ENCODE peak calls at places on chromosomes 7 and 10, in ten cellular contexts. One of them, this sample, is unnamed.

GRCh38 chr10:30434273-30435067 is 486 bp downstream of the MAP3K8 start:
- DNase-seq in Panc1: no peak
- DNase-seq in prostate gland: peak; percentile 75
- DNase-seq in cardiac muscle cell: peak; percentile 94
- DNase-seq in ovary: peak; percentile 83
- DNase-seq in psoas muscle: peak; percentile 91
- DNase-seq in A673: peak; percentile 86
- DNase-seq in breast epithelium: peak; percentile 85
- DNase-seq in upper lobe of right lung: peak; percentile 96
- DNase-seq in PC-9: peak; percentile 72
- DNase-seq in this sample: peak; percentile 55

GRCh38 chr10:23557777-23558176 is 118.9 kb downstream of the OTUD1 start:
- DNase-seq in psoas muscle: no peak
- DNase-seq in prostate gland: no peak
- DNase-seq in PC-9: no peak
- DNase-seq in upper lobe of right lung: no peak
- DNase-seq in cardiac muscle cell: no peak
- DNase-seq in breast epithelium: no peak
- DNase-seq in A673: no peak
- DNase-seq in Panc1: no peak
- DNase-seq in ovary: no peak
- DNase-seq in this sample: no peak

GRCh38 chr10:3402334-3402733 is 229.8 kb upstream of the PITRM1 start:
- DNase-seq in psoas muscle: no peak
- DNase-seq in Panc1: no peak
- DNase-seq in cardiac muscle cell: no peak
- DNase-seq in prostate gland: no peak
- DNase-seq in PC-9: no peak
- DNase-seq in breast epithelium: no peak
- DNase-seq in ovary: no peak
- DNase-seq in upper lobe of right lung: no peak
- DNase-seq in A673: peak; percentile 62
- DNase-seq in this sample: no peak

GRCh38 chr7:3482147-3482921 is 181.3 kb downstream of the SDK1 start:
- DNase-seq in Panc1: peak; percentile 70
- DNase-seq in breast epithelium: no peak
- DNase-seq in PC-9: no peak
- DNase-seq in psoas muscle: no peak
- DNase-seq in cardiac muscle cell: peak; percentile 58
- DNase-seq in A673: peak; percentile 71
- DNase-seq in ovary: no peak
- DNase-seq in upper lobe of right lung: no peak
- DNase-seq in prostate gland: no peak
- DNase-seq in this sample: no peak

GRCh38 chr7:117385340-117386124 is 41.8 kb downstream of the ASZ1 start:
- DNase-seq in prostate gland: no peak
- DNase-seq in psoas muscle: no peak
- DNase-seq in upper lobe of right lung: no peak
- DNase-seq in breast epithelium: no peak
- DNase-seq in cardiac muscle cell: peak; percentile 41
- DNase-seq in Panc1: peak; percentile 24
- DNase-seq in PC-9: no peak
- DNase-seq in A673: peak; percentile 52
- DNase-seq in ovary: no peak
- DNase-seq in this sample: no peak

GRCh38 chr7:86833360-86833759 is 189.7 kb downstream of the GRM3 start:
- DNase-seq in upper lobe of right lung: no peak
- DNase-seq in ovary: no peak
- DNase-seq in A673: no peak
- DNase-seq in breast epithelium: no peak
- DNase-seq in cardiac muscle cell: no peak
- DNase-seq in Panc1: no peak
- DNase-seq in psoas muscle: no peak
- DNase-seq in prostate gland: no peak
- DNase-seq in PC-9: no peak
- DNase-seq in this sample: no peak

GRCh38 chr10:84845628-84846261 is 517.4 kb downstream of the CCSER2 start:
- DNase-seq in ovary: no peak
- DNase-seq in prostate gland: no peak
- DNase-seq in breast epithelium: no peak
- DNase-seq in cardiac muscle cell: no peak
- DNase-seq in A673: peak; percentile 39
- DNase-seq in psoas muscle: no peak
- DNase-seq in upper lobe of right lung: no peak
- DNase-seq in PC-9: no peak
- DNase-seq in Panc1: no peak
- DNase-seq in this sample: no peak

GRCh38 chr7:36810032-36810431 is 85.7 kb upstream of the AOAH start:
- DNase-seq in breast epithelium: no peak
- DNase-seq in A673: no peak
- DNase-seq in prostate gland: no peak
- DNase-seq in PC-9: no peak
- DNase-seq in cardiac muscle cell: no peak
- DNase-seq in Panc1: no peak
- DNase-seq in psoas muscle: no peak
- DNase-seq in ovary: no peak
- DNase-seq in upper lobe of right lung: no peak
- DNase-seq in this sample: no peak

GRCh38 chr7:124765401-124766352 is at the start of gene GPR37:
- DNase-seq in A673: peak; percentile 72
- DNase-seq in PC-9: peak; percentile 63
- DNase-seq in prostate gland: peak; percentile 59
- DNase-seq in upper lobe of right lung: peak; percentile 83
- DNase-seq in cardiac muscle cell: peak; percentile 37
- DNase-seq in psoas muscle: peak; percentile 44
- DNase-seq in Panc1: no peak
- DNase-seq in breast epithelium: peak; percentile 73
- DNase-seq in ovary: no peak
- DNase-seq in this sample: no peak

GRCh38 chr10:108801775-108802516 is 1121.4 kb downstream of the XPNPEP1 start:
- DNase-seq in ovary: no peak
- DNase-seq in psoas muscle: no peak
- DNase-seq in upper lobe of right lung: no peak
- DNase-seq in A673: no peak
- DNase-seq in breast epithelium: no peak
- DNase-seq in cardiac muscle cell: no peak
- DNase-seq in prostate gland: no peak
- DNase-seq in Panc1: no peak
- DNase-seq in PC-9: no peak
- DNase-seq in this sample: no peak

GRCh38 chr10:12727832-12728215 is 273.7 kb downstream of the CCDC3 start:
- DNase-seq in psoas muscle: peak; percentile 60
- DNase-seq in Panc1: no peak
- DNase-seq in A673: no peak
- DNase-seq in ovary: no peak
- DNase-seq in cardiac muscle cell: peak; percentile 65
- DNase-seq in upper lobe of right lung: no peak
- DNase-seq in prostate gland: no peak
- DNase-seq in PC-9: no peak
- DNase-seq in breast epithelium: no peak
- DNase-seq in this sample: no peak

GRCh38 chr7:120996333-120996982 is 7.9 kb downstream of the CPED1 start:
- DNase-seq in PC-9: peak; percentile 61
- DNase-seq in psoas muscle: peak; percentile 27
- DNase-seq in Panc1: no peak
- DNase-seq in ovary: peak; percentile 76
- DNase-seq in breast epithelium: no peak
- DNase-seq in upper lobe of right lung: no peak
- DNase-seq in prostate gland: peak; percentile 74
- DNase-seq in A673: peak; percentile 88
- DNase-seq in cardiac muscle cell: peak; percentile 94
- DNase-seq in this sample: peak; percentile 34

GRCh38 chr10:778626-779330 is 89.3 kb upstream of the DIP2C start:
- DNase-seq in A673: no peak
- DNase-seq in upper lobe of right lung: no peak
- DNase-seq in ovary: no peak
- DNase-seq in PC-9: no peak
- DNase-seq in prostate gland: no peak
- DNase-seq in cardiac muscle cell: no peak
- DNase-seq in psoas muscle: no peak
- DNase-seq in Panc1: no peak
- DNase-seq in breast epithelium: no peak
- DNase-seq in this sample: no peak

GRCh38 chr10:13938940-13939339 is 352.2 kb downstream of the PRPF18 start:
- DNase-seq in cardiac muscle cell: no peak
- DNase-seq in upper lobe of right lung: no peak
- DNase-seq in Panc1: no peak
- DNase-seq in psoas muscle: no peak
- DNase-seq in breast epithelium: no peak
- DNase-seq in ovary: no peak
- DNase-seq in prostate gland: no peak
- DNase-seq in A673: no peak
- DNase-seq in PC-9: no peak
- DNase-seq in this sample: no peak

GRCh38 chr7:78510580-78511188 is 712.1 kb downstream of the PHTF2 start:
- DNase-seq in prostate gland: peak; percentile 27
- DNase-seq in ovary: no peak
- DNase-seq in psoas muscle: no peak
- DNase-seq in cardiac muscle cell: peak; percentile 62
- DNase-seq in breast epithelium: no peak
- DNase-seq in PC-9: no peak
- DNase-seq in Panc1: peak; percentile 28
- DNase-seq in upper lobe of right lung: no peak
- DNase-seq in A673: peak; percentile 65
- DNase-seq in this sample: no peak

GRCh38 chr10:61376908-61377368 is 76.2 kb downstream of the TMEM26 start:
- DNase-seq in A673: no peak
- DNase-seq in breast epithelium: no peak
- DNase-seq in PC-9: no peak
- DNase-seq in psoas muscle: no peak
- DNase-seq in ovary: no peak
- DNase-seq in cardiac muscle cell: no peak
- DNase-seq in prostate gland: no peak
- DNase-seq in upper lobe of right lung: peak; percentile 53
- DNase-seq in Panc1: no peak
- DNase-seq in this sample: no peak

GRCh38 chr7:22578048-22578770 is 78.2 kb upstream of the STEAP1B start:
- DNase-seq in upper lobe of right lung: no peak
- DNase-seq in ovary: no peak
- DNase-seq in breast epithelium: no peak
- DNase-seq in A673: no peak
- DNase-seq in prostate gland: no peak
- DNase-seq in cardiac muscle cell: peak; percentile 84
- DNase-seq in PC-9: peak; percentile 91
- DNase-seq in psoas muscle: no peak
- DNase-seq in Panc1: no peak
- DNase-seq in this sample: no peak

GRCh38 chr7:91286432-91286831 is 22.2 kb downstream of the FZD1 start:
- DNase-seq in Panc1: no peak
- DNase-seq in prostate gland: no peak
- DNase-seq in upper lobe of right lung: no peak
- DNase-seq in psoas muscle: no peak
- DNase-seq in ovary: no peak
- DNase-seq in A673: peak; percentile 49
- DNase-seq in breast epithelium: no peak
- DNase-seq in PC-9: no peak
- DNase-seq in cardiac muscle cell: no peak
- DNase-seq in this sample: no peak

GRCh38 chr10:7483848-7484247 is 73.0 kb upstream of the SFMBT2 start:
- DNase-seq in psoas muscle: no peak
- DNase-seq in breast epithelium: no peak
- DNase-seq in upper lobe of right lung: no peak
- DNase-seq in cardiac muscle cell: no peak
- DNase-seq in ovary: no peak
- DNase-seq in Panc1: no peak
- DNase-seq in A673: no peak
- DNase-seq in prostate gland: no peak
- DNase-seq in PC-9: no peak
- DNase-seq in this sample: no peak
- H3K4me1 ChIP-seq in psoas muscle: peaks cover 10% of the 10 kb centered on the region
- H3K4me1 ChIP-seq in breast epithelium: no peaks in the 10 kb centered on the region
- H3K4me1 ChIP-seq in upper lobe of right lung: peaks cover 16% of the 10 kb centered on the region
- H3K4me1 ChIP-seq in cardiac muscle cell: peaks cover 15% of the 10 kb centered on the region
- H3K4me1 ChIP-seq in ovary: peaks cover 6% of the 10 kb centered on the region
- H3K4me1 ChIP-seq in Panc1: no peaks in the 10 kb centered on the region
- H3K4me1 ChIP-seq in A673: no peaks in the 10 kb centered on the region
- H3K4me1 ChIP-seq in prostate gland: no peaks in the 10 kb centered on the region
- H3K4me1 ChIP-seq in PC-9: no peaks in the 10 kb centered on the region
- H3K4me1 ChIP-seq in this sample: peaks cover 39% of the 10 kb centered on the region

GRCh38 chr10:72334196-72334831 is 20.4 kb downstream of the DNAJB12 start:
- DNase-seq in Panc1: no peak
- DNase-seq in psoas muscle: no peak
- DNase-seq in prostate gland: no peak
- DNase-seq in breast epithelium: no peak
- DNase-seq in upper lobe of right lung: no peak
- DNase-seq in PC-9: no peak
- DNase-seq in ovary: peak; percentile 78
- DNase-seq in cardiac muscle cell: peak; percentile 90
- DNase-seq in A673: peak; percentile 57
- DNase-seq in this sample: no peak
- H3K4me1 ChIP-seq in Panc1: peaks cover 50% of the 10 kb centered on the region
- H3K4me1 ChIP-seq in psoas muscle: peaks cover 60% of the 10 kb centered on the region
- H3K4me1 ChIP-seq in prostate gland: peaks cover 40% of the 10 kb centered on the region
- H3K4me1 ChIP-seq in breast epithelium: peaks cover 46% of the 10 kb centered on the region
- H3K4me1 ChIP-seq in upper lobe of right lung: peaks cover 71% of the 10 kb centered on the region
- H3K4me1 ChIP-seq in PC-9: peaks cover 44% of the 10 kb centered on the region
- H3K4me1 ChIP-seq in ovary: peaks cover 50% of the 10 kb centered on the region
- H3K4me1 ChIP-seq in cardiac muscle cell: peaks cover 38% of the 10 kb centered on the region
- H3K4me1 ChIP-seq in A673: peaks cover 32% of the 10 kb centered on the region
- H3K4me1 ChIP-seq in this sample: peaks cover 76% of the 10 kb centered on the region

GRCh38 chr10:95500649-95501048 is 60.5 kb downstream of the SORBS1 start:
- DNase-seq in cardiac muscle cell: no peak
- DNase-seq in psoas muscle: no peak
- DNase-seq in PC-9: no peak
- DNase-seq in breast epithelium: no peak
- DNase-seq in Panc1: no peak
- DNase-seq in prostate gland: no peak
- DNase-seq in upper lobe of right lung: no peak
- DNase-seq in ovary: no peak
- DNase-seq in A673: no peak
- DNase-seq in this sample: no peak
- H3K4me1 ChIP-seq in cardiac muscle cell: peaks cover 33% of the 10 kb centered on the region
- H3K4me1 ChIP-seq in psoas muscle: peaks cover 63% of the 10 kb centered on the region
- H3K4me1 ChIP-seq in PC-9: no peaks in the 10 kb centered on the region
- H3K4me1 ChIP-seq in breast epithelium: peaks cover 18% of the 10 kb centered on the region
- H3K4me1 ChIP-seq in Panc1: peaks cover 33% of the 10 kb centered on the region
- H3K4me1 ChIP-seq in prostate gland: no peaks in the 10 kb centered on the region
- H3K4me1 ChIP-seq in upper lobe of right lung: peaks cover 7% of the 10 kb centered on the region
- H3K4me1 ChIP-seq in ovary: peaks cover 1% of the 10 kb centered on the region
- H3K4me1 ChIP-seq in A673: no peaks in the 10 kb centered on the region
- H3K4me1 ChIP-seq in this sample: no peaks in the 10 kb centered on the region

DNA sequence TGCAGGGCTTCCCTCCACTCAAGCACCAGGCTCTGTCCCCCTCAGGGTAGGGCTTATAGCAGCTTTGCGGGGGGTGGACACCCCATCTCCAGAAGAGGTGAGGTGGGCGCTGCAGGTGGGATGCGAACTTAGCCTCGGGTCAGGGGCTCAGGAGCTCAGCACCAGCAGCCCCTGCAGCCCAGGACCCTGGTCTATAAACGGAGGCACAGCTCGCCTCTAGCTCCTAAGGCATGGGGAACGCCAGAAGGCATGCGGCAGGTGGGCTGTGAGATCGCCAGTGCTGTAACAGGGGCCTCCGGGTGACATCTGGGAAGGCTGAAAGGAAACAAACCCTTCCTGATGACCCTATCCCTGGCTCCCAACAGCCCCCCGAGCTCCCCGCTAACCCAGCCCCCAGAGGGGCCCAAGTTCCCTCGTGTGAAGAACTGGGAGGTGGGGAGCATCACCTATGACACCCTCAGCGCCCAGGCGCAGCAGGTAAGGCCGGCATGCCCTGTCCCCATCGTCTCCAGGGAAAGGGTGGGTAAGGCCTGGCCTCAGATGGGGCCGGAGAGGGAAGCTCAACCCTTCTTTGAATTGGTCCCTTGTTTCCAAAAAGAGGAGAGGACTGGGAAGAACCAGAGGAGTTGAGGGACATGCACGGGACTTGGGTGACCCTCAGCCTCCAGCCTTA is 4.2 kb downstream of the NOS3 start:
- DNase-seq in Panc1: no peak
- DNase-seq in ovary: no peak
- DNase-seq in upper lobe of right lung: no peak
- DNase-seq in prostate gland: no peak
- DNase-seq in breast epithelium: no peak
- DNase-seq in A673: no peak
- DNase-seq in cardiac muscle cell: no peak
- DNase-seq in psoas muscle: no peak
- DNase-seq in PC-9: no peak
- DNase-seq in this sample: no peak
- H3K4me1 ChIP-seq in Panc1: no peaks in the 10 kb centered on the region
- H3K4me1 ChIP-seq in ovary: no peaks in the 10 kb centered on the region
- H3K4me1 ChIP-seq in upper lobe of right lung: peaks cover 37% of the 10 kb centered on the region
- H3K4me1 ChIP-seq in prostate gland: no peaks in the 10 kb centered on the region
- H3K4me1 ChIP-seq in breast epithelium: no peaks in the 10 kb centered on the region
- H3K4me1 ChIP-seq in A673: peaks cover 4% of the 10 kb centered on the region
- H3K4me1 ChIP-seq in cardiac muscle cell: peaks cover 31% of the 10 kb centered on the region
- H3K4me1 ChIP-seq in psoas muscle: no peaks in the 10 kb centered on the region
- H3K4me1 ChIP-seq in PC-9: no peaks in the 10 kb centered on the region
- H3K4me1 ChIP-seq in this sample: peaks cover 48% of the 10 kb centered on the region